ENCODE peak calls at places on chromosomes 3 and 15, in five cellular contexts. One of them, this sample, is unnamed.

GRCh38 chr3:146577662-146578061 is 27.5 kb downstream of the PLSCR5 start:
- DNase-seq in B cell: no peak
- DNase-seq in putamen: peak; percentile 12
- DNase-seq in left cardiac atrium: no peak
- DNase-seq in astrocyte of the spinal cord: peak; percentile 75
- DNase-seq in this sample: no peak

GRCh38 chr3:33131328-33132018 is 17.7 kb downstream of the CRTAP start:
- DNase-seq in left cardiac atrium: peak; percentile 32
- DNase-seq in B cell: peak; percentile 57
- DNase-seq in putamen: peak; percentile 61
- DNase-seq in astrocyte of the spinal cord: peak; percentile 78
- DNase-seq in this sample: no peak

GRCh38 chr3:180656406-180656805 is 22.9 kb downstream of the CCDC39 start:
- DNase-seq in B cell: no peak
- DNase-seq in astrocyte of the spinal cord: no peak
- DNase-seq in putamen: no peak
- DNase-seq in left cardiac atrium: no peak
- DNase-seq in this sample: no peak

GRCh38 chr15:97955040-97955439 is 5.5 kb upstream of the ARRDC4 start:
- DNase-seq in putamen: no peak
- DNase-seq in left cardiac atrium: no peak
- DNase-seq in B cell: no peak
- DNase-seq in astrocyte of the spinal cord: no peak
- DNase-seq in this sample: no peak

GRCh38 chr15:50415752-50416404 is 8.3 kb upstream of the USP8 start:
- DNase-seq in astrocyte of the spinal cord: no peak
- DNase-seq in left cardiac atrium: no peak
- DNase-seq in putamen: no peak
- DNase-seq in B cell: no peak
- DNase-seq in this sample: no peak

GRCh38 chr3:123289336-123290106 is 87.8 kb downstream of the SEC22A start:
- DNase-seq in left cardiac atrium: no peak
- DNase-seq in astrocyte of the spinal cord: no peak
- DNase-seq in B cell: peak; percentile 9
- DNase-seq in putamen: no peak
- DNase-seq in this sample: no peak

GRCh38 chr3:34387831-34388564 is 589.6 kb downstream of the PDCD6IP start:
- DNase-seq in putamen: peak; percentile 63
- DNase-seq in B cell: no peak
- DNase-seq in left cardiac atrium: no peak
- DNase-seq in astrocyte of the spinal cord: no peak
- DNase-seq in this sample: no peak

GRCh38 chr3:144221771-144222170 is 250.1 kb downstream of the DIPK2A start:
- DNase-seq in left cardiac atrium: no peak
- DNase-seq in putamen: no peak
- DNase-seq in astrocyte of the spinal cord: no peak
- DNase-seq in B cell: no peak
- DNase-seq in this sample: no peak

GRCh38 chr3:157488144-157488543 is 15.1 kb downstream of the VEPH1 start:
- DNase-seq in B cell: no peak
- DNase-seq in putamen: no peak
- DNase-seq in astrocyte of the spinal cord: no peak
- DNase-seq in left cardiac atrium: no peak
- DNase-seq in this sample: no peak

GRCh38 chr15:25811481-25811906 is 51.6 kb downstream of the ATP10A start:
- DNase-seq in B cell: no peak
- DNase-seq in left cardiac atrium: no peak
- DNase-seq in putamen: no peak
- DNase-seq in astrocyte of the spinal cord: no peak
- DNase-seq in this sample: no peak

GRCh38 chr3:51282931-51283330 is 102.2 kb upstream of the MANF start:
- DNase-seq in B cell: no peak
- DNase-seq in putamen: no peak
- DNase-seq in left cardiac atrium: no peak
- DNase-seq in astrocyte of the spinal cord: peak; percentile 64
- DNase-seq in this sample: no peak

GRCh38 chr3:184067573-184068055 is 14.8 kb downstream of the HTR3C start:
- DNase-seq in B cell: no peak
- DNase-seq in astrocyte of the spinal cord: no peak
- DNase-seq in putamen: no peak
- DNase-seq in left cardiac atrium: no peak
- DNase-seq in this sample: no peak

GRCh38 chr15:96670389-96670788 is 339.9 kb downstream of the NR2F2 start:
- DNase-seq in B cell: no peak
- DNase-seq in putamen: no peak
- DNase-seq in left cardiac atrium: no peak
- DNase-seq in astrocyte of the spinal cord: no peak
- DNase-seq in this sample: no peak

GRCh38 chr3:59517448-59517847 is 467.6 kb upstream of the CFAP20DC start:
- DNase-seq in astrocyte of the spinal cord: no peak
- DNase-seq in B cell: no peak
- DNase-seq in putamen: no peak
- DNase-seq in left cardiac atrium: no peak
- DNase-seq in this sample: no peak

GRCh38 chr3:171142985-171143384 is 116.5 kb upstream of the SLC2A2 start:
- DNase-seq in B cell: no peak
- DNase-seq in astrocyte of the spinal cord: peak; percentile 77
- DNase-seq in left cardiac atrium: no peak
- DNase-seq in putamen: no peak
- DNase-seq in this sample: no peak

GRCh38 chr3:171058058-171058457 is 31.5 kb upstream of the SLC2A2 start:
- DNase-seq in putamen: no peak
- DNase-seq in B cell: no peak
- DNase-seq in astrocyte of the spinal cord: peak; percentile 45
- DNase-seq in left cardiac atrium: no peak
- DNase-seq in this sample: no peak

GRCh38 chr3:197353001-197353866 is 54.8 kb upstream of the DLG1 start:
- DNase-seq in putamen: no peak
- DNase-seq in left cardiac atrium: no peak
- DNase-seq in B cell: no peak
- DNase-seq in astrocyte of the spinal cord: no peak
- DNase-seq in this sample: no peak

GRCh38 chr3:50345586-50345985 is at the start of gene ZMYND10:
- DNase-seq in B cell: peak; percentile 95
- DNase-seq in putamen: no peak
- DNase-seq in left cardiac atrium: peak; percentile 81
- DNase-seq in astrocyte of the spinal cord: peak; percentile 21
- DNase-seq in this sample: peak; percentile 87

GRCh38 chr3:14170569-14171159 is 7.7 kb downstream of the XPC start:
- DNase-seq in astrocyte of the spinal cord: peak; percentile 45
- DNase-seq in putamen: no peak
- DNase-seq in B cell: no peak
- DNase-seq in left cardiac atrium: no peak
- DNase-seq in this sample: no peak

GRCh38 chr3:112074616-112075497 is 11.3 kb upstream of the C3orf52 start:
- DNase-seq in left cardiac atrium: no peak
- DNase-seq in astrocyte of the spinal cord: peak; percentile 94
- DNase-seq in putamen: no peak
- DNase-seq in B cell: no peak
- DNase-seq in this sample: no peak

GRCh38 chr15:92801412-92801773 is 98.7 kb upstream of the CHD2 start:
- DNase-seq in putamen: no peak
- DNase-seq in B cell: no peak
- DNase-seq in astrocyte of the spinal cord: peak; percentile 88
- DNase-seq in left cardiac atrium: no peak
- DNase-seq in this sample: no peak

GRCh38 chr15:66601521-66601920 is 35.7 kb upstream of the LCTL start:
- DNase-seq in left cardiac atrium: no peak
- DNase-seq in B cell: no peak
- DNase-seq in putamen: no peak
- DNase-seq in astrocyte of the spinal cord: no peak
- DNase-seq in this sample: no peak

GRCh38 chr3:53709856-53710674 is 136.2 kb downstream of the CHDH start:
- DNase-seq in putamen: peak; percentile 45
- DNase-seq in B cell: peak; percentile 70
- DNase-seq in left cardiac atrium: peak; percentile 76
- DNase-seq in astrocyte of the spinal cord: peak; percentile 69
- DNase-seq in this sample: peak; percentile 83

GRCh38 chr15:48946088-48946839 is 17.5 kb downstream of the SHC4 start:
- DNase-seq in B cell: no peak
- DNase-seq in putamen: peak; percentile 47
- DNase-seq in astrocyte of the spinal cord: peak; percentile 56
- DNase-seq in left cardiac atrium: no peak
- DNase-seq in this sample: no peak

GRCh38 chr3:58333206-58334012 is 717 bp downstream of the PXK start:
- DNase-seq in putamen: peak; percentile 45
- DNase-seq in B cell: peak; percentile 82
- DNase-seq in left cardiac atrium: peak; percentile 29
- DNase-seq in astrocyte of the spinal cord: peak; percentile 36
- DNase-seq in this sample: no peak

GRCh38 chr3:58659051-58659675 is 7.4 kb downstream of the FAM3D start:
- DNase-seq in left cardiac atrium: peak; percentile 49
- DNase-seq in astrocyte of the spinal cord: peak; percentile 22
- DNase-seq in B cell: no peak
- DNase-seq in putamen: no peak
- DNase-seq in this sample: no peak

GRCh38 chr15:77481670-77482069 is 61.0 kb downstream of the HMG20A start:
- DNase-seq in left cardiac atrium: no peak
- DNase-seq in putamen: no peak
- DNase-seq in B cell: no peak
- DNase-seq in astrocyte of the spinal cord: no peak
- DNase-seq in this sample: no peak

GRCh38 chr3:182730675-182731042 is 62.6 kb upstream of the ATP11B start:
- DNase-seq in putamen: no peak
- DNase-seq in astrocyte of the spinal cord: no peak
- DNase-seq in left cardiac atrium: no peak
- DNase-seq in B cell: no peak
- DNase-seq in this sample: no peak

GRCh38 chr15:45631831-45632230 is 3.0 kb upstream of the SQOR start:
- DNase-seq in left cardiac atrium: no peak
- DNase-seq in putamen: no peak
- DNase-seq in astrocyte of the spinal cord: peak; percentile 20
- DNase-seq in B cell: no peak
- DNase-seq in this sample: no peak

GRCh38 chr3:155519081-155519480 is 225.6 kb upstream of the STRIT1 start:
- DNase-seq in putamen: no peak
- DNase-seq in left cardiac atrium: no peak
- DNase-seq in B cell: no peak
- DNase-seq in astrocyte of the spinal cord: no peak
- DNase-seq in this sample: no peak

GRCh38 chr15:73899197-73900128 is 26.1 kb downstream of the TBC1D21 start:
- DNase-seq in astrocyte of the spinal cord: peak; percentile 55
- DNase-seq in B cell: no peak
- DNase-seq in left cardiac atrium: no peak
- DNase-seq in putamen: no peak
- DNase-seq in this sample: no peak

GRCh38 chr3:118208642-118209041 is 826.0 kb downstream of the IGSF11 start:
- DNase-seq in B cell: no peak
- DNase-seq in putamen: no peak
- DNase-seq in left cardiac atrium: no peak
- DNase-seq in astrocyte of the spinal cord: no peak
- DNase-seq in this sample: no peak

GRCh38 chr3:102741105-102741504 is 306.3 kb downstream of the ZPLD1 start:
- DNase-seq in putamen: no peak
- DNase-seq in astrocyte of the spinal cord: no peak
- DNase-seq in B cell: no peak
- DNase-seq in left cardiac atrium: no peak
- DNase-seq in this sample: no peak

GRCh38 chr15:31215490-31216209 is 111.0 kb upstream of the KLF13 start:
- DNase-seq in B cell: peak; percentile 93
- DNase-seq in putamen: peak; percentile 70
- DNase-seq in left cardiac atrium: peak; percentile 79
- DNase-seq in astrocyte of the spinal cord: peak; percentile 49
- DNase-seq in this sample: peak; percentile 94

GRCh38 chr3:135887220-135887619 is 78.3 kb upstream of the PPP2R3A start:
- DNase-seq in astrocyte of the spinal cord: peak; percentile 72
- DNase-seq in left cardiac atrium: no peak
- DNase-seq in B cell: no peak
- DNase-seq in putamen: no peak
- DNase-seq in this sample: no peak

This sample was measured in Right ventricle myocardium inferior.